ENCODE peak calls at places on chromosomes 13 and 19, in four cellular contexts. H is H1, G is SK-N-SH, R is GM12878. Q is an unnamed sample.

GRCh38 chr19:45424191-45425058 is 708 bp upstream of the ERCC1 start:
- DNase-seq in R (no peak), H (no peak), G (peak), Q (peak)

GRCh38 chr19:40974633-40975037 is 16.4 kb upstream of the CYP2B6 start:
- DNase-seq in R (peak), H (peak), G (peak), Q (peak)

GRCh38 chr13:107680115-107680514 is 535.2 kb downstream of the LIG4 start:
- DNase-seq in G (peak), R (no peak), H (no peak), Q (no peak)

GRCh38 chr13:48448963-48449614 is 36.2 kb upstream of the LPAR6 start:
- DNase-seq in H (no peak), R (no peak), G (no peak), Q (no peak)

GRCh38 chr13:45870232-45870631 is 18.7 kb upstream of the SIAH3 start:
- DNase-seq in G (no peak), R (no peak), H (no peak), Q (no peak)

GRCh38 chr19:45574526-45574925 is 10.1 kb downstream of the OPA3 start:
- DNase-seq in G (no peak), H (no peak), R (no peak), Q (no peak)

GRCh38 chr13:81872581-81872980 is 1531.7 kb upstream of the SPRY2 start:
- DNase-seq in R (no peak), H (no peak), G (peak), Q (peak)

GRCh38 chr19:48348039-48348438 is 15.7 kb downstream of the TMEM143 start:
- DNase-seq in R (no peak), G (no peak), H (no peak), Q (peak)

GRCh38 chr13:77891041-77891440 is 27.6 kb downstream of the EDNRB start:
- DNase-seq in G (no peak), R (no peak), H (no peak), Q (no peak)

GRCh38 chr19:4981681-4981958 is 12.7 kb downstream of the KDM4B start:
- DNase-seq in G (peak), H (no peak), R (no peak), Q (no peak)

GRCh38 chr13:98942997-98943396 is 34.9 kb downstream of the DOCK9 start:
- DNase-seq in G (no peak), H (no peak), R (no peak), Q (no peak)

GRCh38 chr13:68160466-68160865 is 930.3 kb upstream of the PCDH9 start:
- DNase-seq in R (no peak), H (no peak), G (no peak), Q (no peak)

GRCh38 chr13:48249018-48249417 is 16.0 kb downstream of the ITM2B start:
- DNase-seq in R (no peak), G (no peak), H (no peak), Q (no peak)

GRCh38 chr13:45658586-45659235 is 43.2 kb upstream of the ERICH6B start:
- DNase-seq in R (no peak), H (no peak), G (no peak), Q (no peak)

GRCh38 chr13:105643966-105644365 is 891.5 kb downstream of the EFNB2 start:
- DNase-seq in H (no peak), R (no peak), G (no peak), Q (no peak)

GRCh38 chr19:4369888-4370260 is 26.5 kb downstream of the MPND start:
- DNase-seq in H (no peak), R (no peak), G (no peak), Q (no peak)

GRCh38 chr19:49409441-49410029 is 13.7 kb downstream of the PTH2 start:
- DNase-seq in R (peak), H (no peak), G (no peak), Q (no peak)

GRCh38 chr19:16928916-16929315 is 40.1 kb downstream of the F2RL3 start:
- DNase-seq in H (no peak), R (no peak), G (no peak), Q (no peak)

GRCh38 chr19:40623403-40624239 is 22.5 kb downstream of the LTBP4 start:
- DNase-seq in H (no peak), R (no peak), G (peak), Q (peak)

GRCh38 chr19:55646889-55647731 is 902 bp upstream of the CCDC106 start:
- DNase-seq in R (no peak), H (no peak), G (peak), Q (no peak)

GRCh38 chr13:28408235-28408848 is 86.6 kb downstream of the FLT1 start:
- DNase-seq in G (no peak), R (no peak), H (no peak), Q (no peak)
- TF ChIP-seq EP300 in G (no peak), R (no peak), H (no peak), Q (no peak)

GRCh38 chr19:6048808-6049405 is 61.4 kb downstream of the RFX2 start:
- DNase-seq in G (peak), H (no peak), R (peak), Q (peak)

GRCh38 chr19:6047256-6047655 is 63.0 kb downstream of the RFX2 start:
- DNase-seq in R (no peak), H (no peak), G (no peak), Q (no peak)

GRCh38 chr19:6048348-6048747 is 62.0 kb downstream of the RFX2 start:
- DNase-seq in G (peak), R (no peak), H (no peak), Q (no peak)

GRCh38 chr19:6045108-6045507 is 65.2 kb downstream of the RFX2 start:
- DNase-seq in R (no peak), G (no peak), H (no peak), Q (no peak)

DNA sequence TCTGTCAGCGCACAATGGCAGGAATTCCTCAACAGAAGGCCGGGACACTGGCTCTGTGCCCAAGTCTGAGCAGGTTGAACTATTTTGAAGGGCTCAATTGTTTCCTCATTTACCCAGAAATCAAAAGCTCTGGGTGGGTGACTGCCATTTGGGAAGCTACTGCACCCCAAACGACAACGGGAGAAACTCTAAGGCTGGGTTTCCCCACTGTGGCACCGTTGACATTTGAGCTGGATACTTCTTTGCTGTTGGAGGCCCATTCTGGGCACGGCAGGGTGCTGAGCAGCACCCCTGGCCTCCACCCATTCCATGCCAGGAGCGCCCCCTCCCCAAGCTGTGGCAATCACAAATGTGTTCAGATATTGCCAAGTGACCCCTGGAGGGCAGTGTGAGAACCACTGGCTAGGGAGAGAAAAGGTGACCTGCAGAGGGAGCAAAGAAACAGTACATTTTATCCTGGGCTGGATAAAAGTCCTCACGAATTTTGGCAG is 62.5 kb downstream of the RFX2 start:
- DNase-seq in R (no peak), H (no peak), G (peak), Q (peak)
- TF ChIP-seq TCF12 in R (no peak), H (no peak), G (no peak), Q (no peak)

GRCh38 chr19:1251233-1251502 is 2.8 kb downstream of the MIDN start:
- DNase-seq in G (peak), H (no peak), R (no peak), Q (peak)
- TF ChIP-seq CHD2 in G (peak), H (no peak), R (peak), Q (no peak)

DNA sequence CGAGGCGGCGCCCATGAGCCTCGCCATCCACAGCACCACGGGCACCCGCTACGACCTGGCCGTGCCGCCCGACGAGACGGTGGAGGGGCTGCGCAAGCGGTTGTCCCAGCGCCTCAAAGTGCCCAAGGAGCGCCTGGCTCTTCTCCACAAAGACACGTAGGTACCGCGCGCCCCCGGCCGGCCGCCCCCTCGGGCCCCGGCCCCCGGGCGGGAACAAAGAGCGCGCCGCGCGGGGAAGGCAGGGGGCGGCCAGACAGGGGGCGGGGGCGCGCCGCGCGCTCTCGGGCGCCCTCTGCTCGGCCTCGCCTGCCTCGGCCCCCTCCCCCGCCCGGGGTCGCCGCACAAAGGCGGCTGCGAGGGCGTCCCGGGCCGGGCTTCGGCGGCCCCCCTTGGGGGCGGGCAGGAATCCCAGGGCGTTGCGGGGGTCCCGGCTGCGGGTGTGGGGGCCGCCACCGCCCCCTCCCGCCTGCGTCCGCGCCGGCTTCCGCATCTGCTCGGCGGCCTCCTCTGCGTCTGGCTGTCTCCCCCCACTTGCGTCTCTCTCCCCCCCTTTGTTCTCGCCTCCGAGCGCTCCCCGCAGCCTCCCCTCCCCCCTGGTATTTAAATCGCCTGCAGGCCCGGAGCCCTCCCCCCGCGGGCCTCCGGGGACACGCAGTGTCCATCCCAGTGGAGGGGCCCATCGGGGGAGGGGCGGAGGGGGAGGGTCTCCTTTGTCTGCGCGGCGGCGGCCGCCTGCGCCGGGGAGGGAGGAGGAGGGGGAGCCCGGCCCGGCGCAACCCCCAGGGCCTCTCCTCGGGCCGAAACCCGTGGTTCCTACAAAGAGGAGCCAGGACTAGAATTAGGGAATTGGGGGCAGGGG is 2.2 kb downstream of the MIDN start:
- DNase-seq in H (no peak), G (peak), R (no peak), Q (peak)
- TF ChIP-seq EP300 in H (no peak), G (no peak), R (no peak), Q (peak)

DNA sequence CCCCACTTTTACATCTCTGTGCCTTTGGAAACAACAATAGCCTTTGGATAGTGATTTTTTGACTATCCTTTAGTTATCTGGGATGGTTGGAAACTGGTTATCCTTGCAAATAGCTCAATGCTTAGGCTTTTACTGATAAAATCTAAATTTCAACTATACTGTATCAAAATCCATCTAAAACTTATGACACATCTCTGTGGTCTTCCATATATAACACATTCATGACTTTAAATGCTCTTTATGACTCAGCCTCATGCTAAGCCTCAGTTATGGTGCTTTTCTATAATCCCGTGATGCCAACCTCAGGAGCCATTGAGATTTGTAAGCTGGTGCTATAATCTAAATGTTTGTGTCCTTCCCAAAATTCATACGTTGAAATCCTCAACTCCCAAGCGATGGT is 27.2 kb downstream of the FAM216B start:
- DNase-seq in G (no peak), R (no peak), H (no peak), Q (no peak)
- TF ChIP-seq TCF12 in G (peak), R (no peak), H (no peak), Q (no peak)

GRCh38 chr13:112928958-112929777 is 39.8 kb upstream of the MCF2L start:
- DNase-seq in H (no peak), G (peak), R (no peak), Q (peak)
- TF ChIP-seq CHD2 in H (no peak), G (peak), R (no peak), Q (no peak)

DNA sequence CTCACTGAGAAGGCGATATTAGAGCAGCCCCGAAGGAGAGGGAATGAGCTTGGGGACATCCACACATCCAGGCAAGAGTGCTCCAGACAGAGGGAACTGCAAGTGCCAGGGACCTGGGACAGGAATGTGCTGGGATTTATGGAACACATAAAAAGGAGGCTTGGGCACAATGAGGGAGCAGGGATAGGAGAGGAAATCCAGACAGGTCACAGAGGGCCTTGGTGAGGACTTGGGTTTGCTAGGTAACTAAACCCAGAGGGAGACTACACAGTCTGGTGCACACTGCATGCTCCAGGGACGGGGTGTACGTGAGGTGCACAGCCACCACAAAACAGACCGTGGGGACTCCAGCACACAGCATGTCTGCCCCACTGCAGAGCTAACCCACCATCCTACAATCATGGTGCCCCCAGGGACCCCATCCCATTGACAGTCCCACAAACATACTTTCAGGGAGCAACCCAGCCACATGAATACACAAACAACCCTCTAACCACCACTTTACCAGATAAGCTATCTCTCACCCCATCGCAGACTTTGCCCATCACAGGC is 5.6 kb upstream of the ZFP36 start:
- DNase-seq in G (no peak), R (no peak), H (no peak), Q (no peak)
- TF ChIP-seq EP300 in G (no peak), R (no peak), H (no peak), Q (no peak)